ENCODE peak calls at places on chromosomes 4 and X, in seven cellular contexts. W is K562, B is stomach, Y is SK-N-SH, L is suprapubic skin, O is HepG2, E is GM12878. R is an unnamed sample.

GRCh38 chrX:18889982-18890381 is 93.9 kb downstream of the PHKA2 start:
- DNase-seq in L (no peak), E (no peak), W (no peak), O (no peak), Y (no peak), B (no peak), R (no peak)

GRCh38 chrX:114611018-114611619 is 27.2 kb downstream of the HTR2C start:
- DNase-seq in B (peak; percentile 32), O (peak; percentile 3), L (no peak), E (no peak), Y (peak; percentile 46), W (peak; percentile 32), R (no peak)

GRCh38 chr4:123554263-123554662 is 157.7 kb downstream of the SPRY1 start:
- DNase-seq in O (no peak), Y (no peak), L (no peak), W (no peak), B (no peak), E (no peak), R (no peak)

GRCh38 chr4:10491420-10491819 is 34.2 kb upstream of the ZNF518B start:
- DNase-seq in L (no peak), E (no peak), B (no peak), W (no peak), Y (no peak), O (no peak), R (no peak)

GRCh38 chrX:153926863-153927685 is 1.0 kb upstream of the ARHGAP4 start:
- DNase-seq in W (peak; percentile 64), E (peak; percentile 55), Y (peak; percentile 69), B (peak; percentile 57), O (peak; percentile 72), L (no peak), R (no peak)

GRCh38 chr4:105637409-105638258 is 70.9 kb downstream of the INTS12 start:
- DNase-seq in Y (peak; percentile 4), O (peak; percentile 4), W (no peak), L (peak; percentile 83), E (peak; percentile 45), B (peak; percentile 79), R (no peak)

GRCh38 chr4:47913858-47914218 is 545 bp downstream of the NFXL1 start:
- DNase-seq in W (peak; percentile 35), L (peak; percentile 79), Y (no peak), E (no peak), O (peak; percentile 13), B (peak; percentile 42), R (no peak)

GRCh38 chrX:44872319-44872816 is 620 bp upstream of the KDM6A start:
- DNase-seq in W (peak; percentile 30), L (peak; percentile 75), E (no peak), Y (no peak), B (peak; percentile 61), O (no peak), R (no peak)

GRCh38 chrX:112359906-112360305 is 277.3 kb upstream of the TRPC5 start:
- DNase-seq in L (no peak), B (no peak), E (no peak), Y (no peak), W (no peak), O (no peak), R (no peak)

GRCh38 chrX:124217289-124218251 is 114.9 kb upstream of the TEX13D start:
- DNase-seq in L (no peak), B (no peak), O (peak; percentile 66), W (no peak), E (no peak), Y (no peak), R (no peak)

GRCh38 chrX:122868626-122869025 is 315.5 kb upstream of the GRIA3 start:
- DNase-seq in E (no peak), Y (no peak), W (no peak), B (no peak), L (no peak), O (no peak), R (no peak)

GRCh38 chr4:16897351-16897750 is 1.1 kb downstream of the LDB2 start:
- DNase-seq in W (no peak), B (no peak), Y (no peak), O (no peak), E (no peak), L (no peak), R (no peak)

GRCh38 chr4:158319880-158320279 is 109.6 kb downstream of the TMEM144 start:
- DNase-seq in B (no peak), E (no peak), Y (no peak), L (no peak), W (no peak), O (no peak), R (no peak)

GRCh38 chr4:72286185-72286584 is 254.4 kb downstream of the NPFFR2 start:
- DNase-seq in O (no peak), Y (peak; percentile 1), W (no peak), E (no peak), L (no peak), B (no peak), R (no peak)

GRCh38 chrX:69616520-69617203 is 749 bp downstream of the EDA start:
- DNase-seq in L (no peak), O (peak; percentile 0), B (peak; percentile 25), W (no peak), Y (peak; percentile 12), E (no peak), R (no peak)

GRCh38 chr4:54498661-54499111 is 159.1 kb upstream of the KIT start:
- DNase-seq in L (no peak), Y (no peak), B (no peak), W (no peak), E (no peak), O (no peak), R (peak; percentile 86)
- TF ChIP-seq EP300 in L (no peak), Y (no peak), B (no peak), W (no peak), E (no peak), O (no peak), R (no peak)

GRCh38 chr4:186722856-186723206 is 825 bp downstream of the FAT1 start:
- DNase-seq in L (no peak), O (no peak), Y (no peak), W (no peak), E (no peak), B (no peak), R (no peak)

GRCh38 chr4:186724048-186724860 is 598 bp upstream of the FAT1 start:
- DNase-seq in W (peak; percentile 53), L (no peak), B (peak; percentile 64), O (no peak), Y (peak; percentile 60), E (no peak), R (peak; percentile 92)

GRCh38 chr4:186725422-186726149 is 1.9 kb upstream of the FAT1 start:
- DNase-seq in E (no peak), B (peak; percentile 81), Y (peak; percentile 76), O (peak; percentile 68), W (peak; percentile 79), L (no peak), R (peak; percentile 94)

GRCh38 chr4:186724861-186725419 is 1.3 kb upstream of the FAT1 start:
- DNase-seq in O (no peak), L (no peak), W (no peak), B (no peak), E (no peak), Y (no peak), R (peak; percentile 87)

DNA sequence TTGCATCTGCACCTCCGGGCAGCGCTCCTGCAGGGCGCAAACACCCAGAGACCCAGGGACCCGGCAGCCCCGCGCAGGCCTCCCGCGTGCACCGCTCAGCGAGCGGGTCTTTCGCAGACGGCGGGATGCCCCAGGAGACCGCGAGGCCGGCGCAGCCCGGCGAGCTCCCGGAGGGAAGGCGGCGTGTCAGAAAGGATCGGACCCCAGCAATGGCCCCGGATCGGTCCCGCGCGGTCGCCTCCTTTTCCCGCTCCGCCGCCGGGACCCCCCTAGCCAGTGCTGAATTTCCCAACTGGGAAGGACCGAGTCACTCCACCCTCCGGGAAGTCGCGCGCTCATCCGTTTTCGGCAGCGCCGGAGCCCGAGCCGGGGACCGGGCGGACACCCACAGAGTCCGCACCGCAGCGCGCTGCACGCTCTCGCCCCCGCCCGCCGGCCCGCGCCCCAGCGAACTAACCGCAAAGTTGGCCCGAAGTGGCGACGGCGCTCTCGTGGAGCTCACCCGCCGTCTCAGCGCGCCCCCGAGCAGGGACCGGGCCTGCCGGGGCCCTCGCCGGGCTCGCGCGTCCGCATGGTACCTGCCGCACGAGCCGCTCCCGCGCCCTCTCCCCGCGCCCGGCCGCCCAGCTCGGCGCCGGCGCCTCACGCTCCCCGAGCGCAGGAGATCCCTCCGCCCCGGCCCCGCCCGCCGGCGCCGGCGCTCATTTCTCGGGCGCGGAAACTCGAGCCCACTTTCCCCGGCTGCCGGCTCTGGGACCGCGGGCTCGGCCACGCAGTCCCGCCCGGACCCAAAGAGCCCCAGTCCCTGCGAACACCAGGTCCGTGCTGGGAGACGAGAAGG is at the start of gene FAT1:
- DNase-seq in W (peak; percentile 85), O (peak; percentile 38), E (no peak), Y (peak; percentile 85), L (no peak), B (peak; percentile 72), R (no peak)
- TF ChIP-seq POLR2AphosphoS5 in W (peak; percentile 54), O (peak; percentile 44), E (no peak), Y (peak; percentile 30), L (no peak), B (peak; percentile 37), R (peak; percentile 86)

GRCh38 chr4:156837625-156838345 is 133.8 kb downstream of the PDGFC start:
- DNase-seq in E (no peak), O (no peak), L (no peak), W (no peak), B (no peak), Y (no peak), R (no peak)

GRCh38 chr4:156832886-156833285 is 138.7 kb downstream of the PDGFC start:
- DNase-seq in E (no peak), B (no peak), W (no peak), L (no peak), O (no peak), Y (no peak), R (no peak)

DNA sequence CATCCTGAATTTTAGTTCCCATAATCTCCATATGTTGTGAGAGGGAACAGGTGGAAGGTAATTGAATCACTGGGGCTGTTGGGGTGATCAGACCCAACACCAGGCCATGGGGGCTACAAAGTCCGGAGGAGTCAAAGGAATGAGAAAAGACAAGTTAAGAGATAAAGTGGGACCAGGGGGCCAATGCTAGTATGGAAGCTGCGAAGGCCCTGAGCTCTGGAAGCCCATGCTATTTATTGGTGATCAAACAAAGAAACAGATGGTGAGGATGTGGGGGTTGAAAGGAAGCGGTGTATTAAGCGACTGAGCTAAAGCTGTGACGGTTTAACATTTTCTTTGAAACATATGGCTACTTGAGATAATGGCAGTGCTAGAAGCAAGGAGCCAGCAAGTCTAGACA is 132.8 kb downstream of the PDGFC start:
- DNase-seq in Y (no peak), W (no peak), E (no peak), B (no peak), L (no peak), O (no peak), R (no peak)
- H3K27ac ChIP-seq in Y (no peak overlapping the region), W (no peak overlapping the region), E (no peak overlapping the region), B (no peak overlapping the region), L (no peak overlapping the region), O (no peak overlapping the region), R (no peak overlapping the region)

DNA sequence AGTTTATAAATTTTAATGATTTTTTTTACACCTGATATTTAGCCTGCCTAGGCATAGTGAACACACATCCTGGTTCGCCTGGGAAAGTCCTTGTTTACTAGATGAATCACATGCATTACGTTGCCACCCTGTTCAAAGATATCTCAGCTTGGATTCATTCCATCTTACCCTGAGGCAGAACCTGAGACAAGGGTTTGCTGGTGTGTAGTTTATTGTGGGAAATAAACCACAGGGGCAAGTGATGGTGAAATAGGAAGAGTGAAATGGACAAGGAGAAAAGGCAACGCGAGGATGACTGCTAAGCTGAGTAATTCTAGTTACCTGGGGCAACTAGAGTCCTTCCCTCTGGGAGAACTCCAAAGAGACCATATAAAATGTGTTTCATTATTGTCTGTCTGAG is 797.4 kb upstream of the FRG1 start:
- DNase-seq in E (no peak), O (no peak), L (no peak), B (no peak), W (no peak), Y (no peak), R (no peak)
- TF ChIP-seq EP300 in E (no peak), O (no peak), L (no peak), B (no peak), W (no peak), Y (no peak), R (no peak)